ENCODE peak calls at places on chromosomes 3 and 15, in eight cellular contexts. G is fibroblast of mammary gland; E is ecto neural progenitor cell; H is kidney epithelial cell; B is stimulated activated CD8-positive, alpha-beta memory T cell treated with anti-CD3 and anti-CD28 coated beads, Interleukin-4, amount 100 ng/mL, for 4 hours; J is HFFc6; X is stimulated activated CD4-positive, alpha-beta T cell treated with anti-CD3 and anti-CD28 coated beads, Interleukin-1b, Interleukin-23, amount 100 ng/mL, for 24 hours; Y is AG04450. V is an unnamed sample.

GRCh38 chr3:50336452-50337174 is 4.0 kb downstream of the RASSF1 start:
- DNase-seq in G (peak), B (no peak), X (no peak), J (peak), Y (no peak), E (no peak), H (no peak), V (no peak)

GRCh38 chr3:127961124-127961523 is 46.1 kb downstream of the KBTBD12 start:
- DNase-seq in X (no peak), H (no peak), B (no peak), G (no peak), E (no peak), Y (no peak), J (no peak), V (no peak)

GRCh38 chr3:30082652-30083051 is 523.7 kb upstream of the TGFBR2 start:
- DNase-seq in E (no peak), H (no peak), B (no peak), J (no peak), X (no peak), G (no peak), Y (no peak), V (no peak)

GRCh38 chr15:88769161-88769971 is 33.9 kb upstream of the ACAN start:
- DNase-seq in H (no peak), E (peak), X (no peak), B (no peak), J (no peak), Y (no peak), G (no peak), V (no peak)

GRCh38 chr3:105502333-105502732 is 135.6 kb downstream of the ALCAM start:
- DNase-seq in H (no peak), Y (no peak), X (no peak), E (no peak), G (no peak), B (no peak), J (no peak), V (no peak)

GRCh38 chr3:13346481-13347389 is 73.4 kb downstream of the NUP210 start:
- DNase-seq in G (no peak), E (peak), Y (no peak), H (no peak), B (peak), J (no peak), X (peak), V (peak)

GRCh38 chr3:89847955-89848354 is 740.5 kb downstream of the EPHA3 start:
- DNase-seq in Y (no peak), X (no peak), J (no peak), B (no peak), E (no peak), G (no peak), H (no peak), V (no peak)

GRCh38 chr3:58188173-58188564 is 22.6 kb downstream of the DNASE1L3 start:
- DNase-seq in X (no peak), G (no peak), J (peak), H (no peak), Y (no peak), B (no peak), E (no peak), V (no peak)

GRCh38 chr3:105328338-105328730 is 38.4 kb upstream of the ALCAM start:
- DNase-seq in G (peak), X (no peak), H (no peak), E (no peak), Y (no peak), J (no peak), B (no peak), V (no peak)

GRCh38 chr15:84976746-84977345 is 4.8 kb upstream of the PDE8A start:
- DNase-seq in X (no peak), J (no peak), E (no peak), Y (no peak), H (no peak), B (no peak), G (no peak), V (no peak)

GRCh38 chr15:61205427-61205826 is 23.7 kb downstream of the RORA start:
- DNase-seq in Y (no peak), X (no peak), E (no peak), G (peak), H (no peak), J (no peak), B (no peak), V (no peak)

GRCh38 chr3:129205109-129205832 is 21.6 kb upstream of the CNBP start:
- DNase-seq in G (no peak), X (no peak), H (no peak), B (no peak), J (no peak), E (no peak), Y (no peak), V (no peak)

GRCh38 chr3:67362686-67363085 is 291.7 kb downstream of the SUCLG2 start:
- DNase-seq in E (no peak), H (peak), B (no peak), Y (no peak), X (no peak), G (no peak), J (no peak), V (no peak)

GRCh38 chr15:75107509-75107904 is 84.1 kb downstream of the PPCDC start:
- DNase-seq in J (no peak), G (no peak), H (no peak), X (no peak), E (no peak), Y (no peak), B (no peak), V (no peak)

GRCh38 chr15:58279654-58280053 is 141.5 kb downstream of the AQP9 start:
- DNase-seq in X (no peak), E (no peak), Y (no peak), B (no peak), H (no peak), G (no peak), J (no peak), V (no peak)

GRCh38 chr15:65903296-65904073 is 34.2 kb downstream of the RAB11A start:
- DNase-seq in E (no peak), B (no peak), Y (no peak), J (peak), X (no peak), G (peak), H (no peak), V (no peak)

V was measured in activated T-helper 1 cell treated with anti-CD3 and anti-CD28 coated beads, Interleukin-2, amount 50 U/mL, for 16 hours.